ENCODE peak calls at places on chromosomes 2 and 18, in six cellular contexts. R is pancreas; O is Panc1; G is GM23248; J is aorta; N is CD8-positive, alpha-beta T cell. L is an unnamed sample. For H3K9me3 and H3K36me3, the result is how much of the 10 kb centered on the place peaks cover.

GRCh38 chr2:137800386-137800785 is 163.9 kb upstream of the HNMT start:
- DNase-seq in O (no peak), R (no peak), J (no peak), G (no peak), N (no peak), L (no peak)

GRCh38 chr2:203019142-203019541 is 4.5 kb downstream of the NBEAL1 start:
- DNase-seq in O (no peak), J (no peak), R (no peak), N (no peak), G (no peak), L (no peak)

GRCh38 chr18:41745166-41746049 is 209.6 kb upstream of the PIK3C3 start:
- DNase-seq in J (peak), R (peak), N (no peak), G (peak), O (peak), L (peak)

GRCh38 chr2:61623747-61624146 is 85.6 kb upstream of the XPO1 start:
- DNase-seq in G (no peak), R (no peak), O (no peak), J (no peak), N (no peak), L (no peak)

GRCh38 chr2:67612576-67612981 is 215.4 kb downstream of the ETAA1 start:
- DNase-seq in G (peak), N (no peak), O (no peak), J (no peak), R (no peak), L (no peak)

GRCh38 chr2:8636691-8637636 is 44.9 kb upstream of the ID2 start:
- DNase-seq in O (no peak), J (peak), G (peak), R (no peak), N (no peak), L (no peak)

GRCh38 chr2:108565778-108566375 is 31.6 kb downstream of the LIMS1 start:
- DNase-seq in R (no peak), G (no peak), O (no peak), N (no peak), J (no peak), L (no peak)

GRCh38 chr2:232659359-232659758 is 26.0 kb downstream of the EFHD1 start:
- DNase-seq in O (no peak), J (no peak), G (no peak), N (no peak), R (no peak), L (no peak)

GRCh38 chr18:31241900-31242409 is 76.0 kb upstream of the DSG1 start:
- DNase-seq in G (no peak), R (peak), N (no peak), O (no peak), J (no peak), L (no peak)

GRCh38 chr2:18001671-18002070 is 123.2 kb downstream of the KCNS3 start:
- DNase-seq in N (no peak), O (no peak), R (no peak), J (no peak), G (no peak), L (no peak)

GRCh38 chr18:36786686-36787085 is 42.1 kb downstream of the TPGS2 start:
- DNase-seq in J (peak), R (peak), G (peak), N (no peak), O (no peak), L (peak)

GRCh38 chr2:238573065-238573778 is 146.5 kb downstream of the ASB1 start:
- DNase-seq in J (no peak), G (no peak), R (peak), O (peak), N (no peak), L (no peak)

GRCh38 chr2:129764376-129765325 is 214.8 kb upstream of the RAB6C start:
- DNase-seq in O (no peak), G (no peak), R (no peak), J (no peak), N (no peak), L (no peak)

GRCh38 chr2:18722101-18722500 is 132.7 kb upstream of the NT5C1B start:
- DNase-seq in G (no peak), N (no peak), R (no peak), J (no peak), O (no peak), L (no peak)

GRCh38 chr18:74836296-74837139 is 238.8 kb downstream of the ZNF407 start:
- DNase-seq in N (no peak), R (no peak), G (peak), O (no peak), J (no peak), L (peak)

GRCh38 chr2:20637147-20637546 is 13.8 kb downstream of the HS1BP3 start:
- DNase-seq in R (no peak), J (peak), N (no peak), G (peak), O (no peak), L (peak)

GRCh38 chr2:171964328-171964727 is 35.4 kb upstream of the METAP1D start:
- DNase-seq in R (no peak), N (no peak), J (no peak), O (no peak), G (no peak), L (no peak)

GRCh38 chr2:235142588-235142987 is 190.8 kb downstream of the SH3BP4 start:
- DNase-seq in R (no peak), G (no peak), N (no peak), O (no peak), J (no peak), L (no peak)

GRCh38 chr2:132400901-132401240 is 15.7 kb upstream of the GPR39 start:
- DNase-seq in N (no peak), R (no peak), O (no peak), J (no peak), G (no peak), L (no peak)

DNA sequence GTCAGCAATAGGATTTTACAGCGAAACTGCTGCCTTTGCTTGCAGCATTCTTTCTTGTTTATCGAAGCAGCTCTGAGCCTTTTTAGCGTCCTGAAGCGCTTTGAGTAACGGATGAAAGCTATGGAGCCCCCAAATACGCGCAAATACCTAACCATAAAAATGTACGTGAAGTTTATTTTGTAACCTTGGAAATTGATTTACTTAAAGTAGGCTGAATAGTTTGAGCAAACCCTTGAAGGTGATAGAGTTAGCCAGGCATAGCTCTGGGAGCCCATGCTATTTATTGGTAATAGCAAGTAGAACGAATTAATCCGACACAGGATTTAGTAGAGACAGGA is 183 bp upstream of the ACADL start:
- DNase-seq in G (peak), R (no peak), O (no peak), J (no peak), N (no peak), L (no peak)
- H3K4me3 ChIP-seq in G (peak), R (peak), O (peak), J (peak), N (no peak), L (peak)

GRCh38 chr18:44725300-44726096 is 44.8 kb downstream of the SETBP1 start:
- DNase-seq in O (no peak), G (peak), J (peak), R (no peak), N (peak), L (peak)
- H3K9me3 ChIP-seq in O (under half), G (under half), J (under half), R (under half), N (under half), L (under half)

GRCh38 chr18:27595121-27595848 is 410.2 kb upstream of the CHST9 start:
- DNase-seq in N (no peak), O (no peak), J (no peak), R (no peak), G (no peak), L (no peak)

GRCh38 chr18:27604583-27604982 is 419.5 kb upstream of the CHST9 start:
- DNase-seq in R (no peak), J (no peak), O (no peak), N (no peak), G (peak), L (no peak)

GRCh38 chr18:27602092-27602491 is 417.0 kb upstream of the CHST9 start:
- DNase-seq in N (no peak), G (no peak), J (no peak), R (no peak), O (no peak), L (no peak)

GRCh38 chr18:27599202-27599829 is 414.2 kb upstream of the CHST9 start:
- DNase-seq in N (no peak), G (peak), J (no peak), O (no peak), R (peak), L (peak)

DNA sequence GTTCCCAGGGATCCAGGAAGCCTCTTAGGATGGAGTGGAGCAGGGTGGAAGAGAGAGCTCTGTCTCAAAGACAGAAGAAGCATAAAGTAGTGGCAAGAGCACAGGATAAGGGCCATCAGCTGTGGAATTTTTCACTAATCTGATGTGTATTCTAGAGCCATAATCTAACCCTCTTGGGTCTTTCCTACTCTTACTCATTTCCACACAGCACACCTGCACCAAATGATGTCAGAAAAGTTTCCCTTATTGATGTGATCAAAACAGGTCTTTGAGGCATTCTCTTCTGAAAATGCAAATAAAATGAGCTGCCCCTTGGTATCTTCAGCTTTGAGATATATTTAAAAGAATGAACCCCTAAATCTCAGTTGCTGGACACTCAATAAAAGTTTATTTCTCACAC is 415.1 kb upstream of the CHST9 start:
- DNase-seq in O (no peak), N (no peak), G (no peak), R (no peak), J (no peak), L (no peak)
- H3K36me3 ChIP-seq in O (under half), N (under half), G (under half), R (under half), J (under half), L (under half)

GRCh38 chr2:217246108-217246507 is 386.2 kb upstream of the TNP1 start:
- DNase-seq in G (no peak), J (no peak), N (no peak), O (no peak), R (no peak), L (no peak)

GRCh38 chr2:217249490-217250451 is 389.9 kb upstream of the TNP1 start:
- DNase-seq in N (no peak), O (no peak), G (no peak), R (peak), J (no peak), L (no peak)

GRCh38 chr2:217247511-217247910 is 387.6 kb upstream of the TNP1 start:
- DNase-seq in J (no peak), O (no peak), N (no peak), R (no peak), G (no peak), L (no peak)

GRCh38 chr2:217249086-217249485 is 389.2 kb upstream of the TNP1 start:
- DNase-seq in O (no peak), G (no peak), J (no peak), N (no peak), R (no peak), L (no peak)

DNA sequence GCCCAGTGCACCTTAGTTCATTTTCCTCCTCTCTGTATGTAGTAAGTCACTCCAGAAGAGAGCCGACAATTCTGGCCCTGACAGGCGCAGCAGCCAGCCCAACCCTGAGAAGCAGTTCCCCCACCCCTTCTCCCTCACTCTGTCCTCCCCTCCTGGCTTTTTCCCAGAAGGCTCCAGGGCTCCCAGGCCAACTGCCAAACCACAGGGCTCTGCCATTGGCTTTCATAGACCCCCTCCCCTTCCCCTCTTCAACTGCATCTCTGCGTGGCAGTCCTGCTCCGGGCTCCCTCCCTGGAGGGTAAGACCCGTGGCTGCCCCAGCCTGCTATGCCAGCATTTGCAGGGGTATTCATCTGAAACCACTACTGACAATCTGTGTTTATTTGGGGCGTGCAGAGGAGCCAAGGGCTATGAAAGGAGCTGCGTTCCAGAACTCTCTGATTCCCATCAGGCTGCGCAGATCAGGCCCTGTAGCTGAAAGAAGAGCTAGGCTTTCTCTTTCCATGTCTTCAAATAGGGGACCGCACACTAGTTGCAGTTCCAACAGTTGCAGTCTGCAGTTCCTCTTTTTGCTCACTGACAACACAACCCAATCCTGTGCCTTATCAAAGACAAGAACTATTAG is 388.6 kb upstream of the TNP1 start:
- DNase-seq in R (peak), N (no peak), J (peak), O (no peak), G (no peak), L (no peak)
- H3K4me3 ChIP-seq in R (no peak), N (no peak), J (no peak), O (no peak), G (no peak), L (no peak)

GRCh38 chr2:240821429-240821778 is 1.4 kb upstream of the KIF1A start:
- DNase-seq in N (no peak), G (no peak), R (no peak), O (no peak), J (no peak), L (no peak)
- H3K9me3 ChIP-seq in N (under half), G (under half), R (under half), O (under half), J (under half), L (under half)

DNA sequence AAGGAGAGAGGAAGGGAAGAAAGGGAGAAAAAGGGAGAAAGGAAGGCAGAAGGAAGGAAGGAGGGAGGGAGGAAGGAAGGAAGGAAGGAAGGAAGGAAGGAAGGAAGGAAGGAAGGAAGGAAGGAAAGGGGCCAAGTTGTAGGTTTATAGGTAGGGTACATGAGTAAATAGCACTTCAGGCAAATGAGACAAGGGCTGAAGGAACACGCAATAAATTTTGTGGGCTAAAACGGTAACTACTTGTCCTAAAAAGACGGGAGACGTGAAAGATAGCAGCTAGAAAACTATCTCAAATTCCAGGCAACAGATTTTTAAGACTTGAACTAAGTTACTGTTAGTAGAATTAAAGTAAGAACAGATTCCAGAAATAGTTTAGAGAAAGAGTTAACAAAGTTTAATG is 129.3 kb upstream of the XIRP2 start:
- DNase-seq in J (no peak), N (no peak), O (no peak), G (no peak), R (no peak), L (no peak)
- H3K36me3 ChIP-seq in J (under half), N (under half), O (under half), G (under half), R (under half), L (under half)

GRCh38 chr2:96207073-96207777 is 1.4 kb downstream of the STARD7 start:
- DNase-seq in O (no peak), N (no peak), G (peak), R (no peak), J (no peak), L (no peak)

GRCh38 chr2:96207778-96208143 is 866 bp downstream of the STARD7 start:
- DNase-seq in R (no peak), J (no peak), O (no peak), G (no peak), N (no peak), L (no peak)

GRCh38 chr2:96205238-96205637 is 3.4 kb downstream of the STARD7 start:
- DNase-seq in O (no peak), J (no peak), G (peak), N (no peak), R (no peak), L (no peak)

GRCh38 chr2:96204836-96205235 is 3.8 kb downstream of the STARD7 start:
- DNase-seq in N (no peak), O (no peak), J (no peak), G (no peak), R (no peak), L (no peak)

GRCh38 chr2:96205888-96206287 is 2.7 kb downstream of the STARD7 start:
- DNase-seq in O (no peak), N (no peak), J (no peak), R (no peak), G (peak), L (peak)
- H3K4me3 ChIP-seq in O (peak), N (no peak), J (no peak), R (no peak), G (peak), L (peak)

GRCh38 chr2:35504419-35504818 is 851.2 kb upstream of the CRIM1 start:
- DNase-seq in J (no peak), G (no peak), O (no peak), R (no peak), N (no peak), L (no peak)

GRCh38 chr2:35508601-35509000 is 847.0 kb upstream of the CRIM1 start:
- DNase-seq in O (no peak), G (no peak), J (no peak), N (no peak), R (no peak), L (no peak)

GRCh38 chr2:35501076-35501475 is 854.5 kb upstream of the CRIM1 start:
- DNase-seq in O (no peak), N (no peak), G (no peak), J (no peak), R (no peak), L (no peak)

GRCh38 chr2:35503738-35504160 is 851.8 kb upstream of the CRIM1 start:
- DNase-seq in G (no peak), R (no peak), N (no peak), O (no peak), J (no peak), L (no peak)

DNA sequence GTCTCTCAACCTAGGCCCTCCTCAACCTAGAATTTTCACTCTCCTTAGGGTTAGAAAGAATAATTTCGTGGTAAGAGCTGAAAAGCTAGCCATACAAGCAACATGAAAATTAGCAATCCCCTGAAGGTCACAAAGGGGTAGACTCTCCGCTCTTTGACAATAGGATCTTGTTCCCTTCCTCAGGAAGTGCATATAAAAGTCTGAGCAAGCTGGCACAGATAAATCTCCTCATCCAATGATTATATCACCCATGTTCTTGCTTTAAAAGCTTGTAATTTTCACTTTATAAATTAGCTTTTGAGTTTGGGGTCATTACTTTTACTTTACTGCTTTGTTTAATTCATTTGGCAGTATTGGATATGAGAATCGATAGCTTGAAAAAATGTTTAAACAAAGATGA is 852.3 kb upstream of the CRIM1 start:
- DNase-seq in J (no peak), O (no peak), R (no peak), G (no peak), N (no peak), L (no peak)
- H3K9me3 ChIP-seq in J (under half), O (under half), R (under half), G (under half), N (under half), L (under half)

GRCh38 chr2:162212366-162212765 is 30.9 kb downstream of the FAP start:
- DNase-seq in N (no peak), J (no peak), O (no peak), G (peak), R (no peak), L (no peak)
- H3K36me3 ChIP-seq in N (under half), J (under half), O (under half), G (half or more), R (under half), L (under half)

DNA sequence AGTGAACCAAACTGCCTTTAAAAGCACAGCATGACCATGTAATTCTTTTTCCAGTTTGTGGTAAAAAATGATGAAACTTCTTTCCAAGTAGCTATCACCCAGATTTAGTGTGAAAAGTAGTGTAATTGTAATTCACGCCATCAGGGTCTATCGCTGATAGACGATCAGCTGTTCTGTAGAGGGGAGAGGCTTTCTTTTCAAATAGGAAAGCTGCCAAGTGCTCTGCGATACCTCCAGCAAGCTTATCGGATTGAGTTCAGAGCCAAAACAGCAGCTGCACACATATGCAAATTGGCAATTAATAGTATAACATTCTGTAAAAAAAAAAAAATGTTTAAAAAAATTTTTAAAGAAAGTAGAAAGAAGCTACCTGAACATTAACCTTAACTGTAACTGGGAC is 61.9 kb upstream of the PSMD14 start:
- DNase-seq in G (no peak), N (no peak), O (no peak), J (no peak), R (no peak), L (no peak)
- H3K4me3 ChIP-seq in G (no peak), N (no peak), O (no peak), J (no peak), R (no peak), L (no peak)